ENCODE peak calls at places on chromosomes 7 and 10, in eight cellular contexts. M, B, D, V, W, N, F and P are unnamed samples.

GRCh38 chr10:129929343-129930297 is 34.5 kb downstream of the EBF3 start:
- DNase-seq in W (no peak), D (no peak), B (no peak), N (peak; percentile 77), M (no peak), V (no peak), F (no peak), P (no peak)

GRCh38 chr7:47088329-47089067 is 493.4 kb downstream of the TNS3 start:
- DNase-seq in B (peak; percentile 74), V (peak; percentile 46), F (peak; percentile 82), D (no peak), M (no peak), W (peak; percentile 65), N (peak; percentile 84), P (peak; percentile 65)

GRCh38 chr10:49518982-49519578 is 19.8 kb downstream of the ERCC6 start:
- DNase-seq in D (no peak), B (peak; percentile 91), V (no peak), F (peak; percentile 77), M (no peak), N (peak; percentile 78), W (no peak), P (peak; percentile 62)

GRCh38 chr7:158811461-158811860 is 17.8 kb downstream of the ESYT2 start:
- DNase-seq in B (peak; percentile 33), V (no peak), D (no peak), F (peak; percentile 92), W (no peak), N (no peak), M (no peak), P (no peak)

GRCh38 chr7:128954150-128954549 is 16.4 kb downstream of the IRF5 start:
- DNase-seq in B (no peak), W (no peak), D (no peak), V (no peak), F (no peak), N (no peak), M (no peak), P (no peak)

GRCh38 chr7:149440222-149440621 is 20.6 kb downstream of the ZNF777 start:
- DNase-seq in D (no peak), V (no peak), N (peak; percentile 13), M (no peak), B (no peak), F (no peak), W (no peak), P (no peak)

GRCh38 chr7:135758531-135758932 is 9.9 kb upstream of the FAM180A start:
- DNase-seq in B (no peak), N (peak; percentile 59), M (peak; percentile 79), V (no peak), D (no peak), F (peak; percentile 74), W (peak; percentile 38), P (peak; percentile 60)

GRCh38 chr10:43249962-43250624 is 16.8 kb downstream of the RASGEF1A start:
- DNase-seq in W (peak; percentile 1), N (peak; percentile 74), D (no peak), M (peak; percentile 40), B (peak; percentile 36), V (no peak), F (no peak), P (no peak)

GRCh38 chr10:1552881-1553595 is 184.3 kb downstream of the ADARB2 start:
- DNase-seq in D (no peak), N (no peak), F (no peak), V (no peak), W (no peak), M (no peak), B (no peak), P (no peak)

GRCh38 chr7:94348142-94348541 is 46.6 kb upstream of the COL1A2 start:
- DNase-seq in W (peak; percentile 33), N (no peak), M (peak; percentile 62), F (peak; percentile 81), D (no peak), B (no peak), V (no peak), P (peak; percentile 26)

GRCh38 chr7:55569797-55570196 is 2.5 kb downstream of the VOPP1 start:
- DNase-seq in B (no peak), F (no peak), D (no peak), V (peak; percentile 83), N (no peak), W (no peak), M (no peak), P (no peak)

GRCh38 chr10:125263551-125263950 is 103.2 kb upstream of the CTBP2 start:
- DNase-seq in F (no peak), D (no peak), V (no peak), M (no peak), W (no peak), N (peak; percentile 75), B (peak; percentile 94), P (no peak)

GRCh38 chr10:49613160-49613881 is 516 bp upstream of the CHAT start:
- DNase-seq in N (peak; percentile 66), V (no peak), D (no peak), W (no peak), M (no peak), B (no peak), F (no peak), P (no peak)

GRCh38 chr10:35579116-35579515 is 26.0 kb upstream of the GJD4 start:
- DNase-seq in F (no peak), V (no peak), B (no peak), W (no peak), D (no peak), M (no peak), N (no peak), P (no peak)

DNA sequence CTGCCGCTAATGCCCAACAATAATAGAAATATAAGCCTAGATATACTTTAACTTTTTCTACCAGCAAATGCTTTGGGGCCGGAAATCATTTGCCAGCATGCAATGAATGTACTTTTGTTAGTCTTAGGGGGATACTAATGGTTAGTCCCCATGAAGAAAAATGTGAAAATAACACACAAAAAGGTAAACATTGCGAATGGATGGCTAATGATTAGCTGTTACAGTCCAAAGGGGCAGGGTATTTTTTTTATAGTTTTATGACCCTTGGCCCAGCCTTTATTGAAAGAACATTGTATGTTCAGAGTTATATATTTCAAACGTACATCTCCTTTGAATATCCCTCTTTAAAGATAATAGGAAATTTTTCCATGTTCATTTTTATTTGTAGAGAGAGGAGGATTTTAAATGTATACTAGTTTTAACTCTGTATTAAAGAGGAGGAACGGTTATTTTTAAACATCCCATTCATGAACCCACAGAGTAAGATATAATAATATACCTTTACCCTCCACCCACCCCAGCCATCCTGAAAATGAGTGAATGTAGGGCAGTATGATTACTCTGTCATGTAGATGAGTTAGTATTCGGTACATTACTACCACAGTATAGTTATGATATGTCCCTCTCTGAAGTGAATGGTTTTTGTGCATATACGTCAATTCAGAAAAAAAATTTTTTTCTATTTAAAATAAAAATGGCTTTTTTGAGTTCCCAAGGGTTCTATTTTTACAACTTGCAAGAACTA is 63.6 kb downstream of the ARID5B start:
- DNase-seq in N (no peak), B (no peak), D (no peak), F (no peak), M (no peak), W (no peak), V (no peak), P (no peak)
- H3K4me3 ChIP-seq in N (no peak overlapping the region), B (no peak overlapping the region), D (peak overlapping the region; percentile 56), F (no peak overlapping the region), M (no peak overlapping the region), W (no peak overlapping the region), V (no peak overlapping the region), P (no peak overlapping the region)

GRCh38 chr7:131557521-131558385 is 1.3 kb upstream of the PODXL start:
- DNase-seq in M (no peak), B (peak; percentile 24), F (no peak), W (peak; percentile 54), N (peak; percentile 95), V (no peak), D (no peak), P (peak; percentile 64)
- H3K4me3 ChIP-seq in M (peak overlapping the region; percentile 77), B (peak overlapping the region; percentile 71), F (peak overlapping the region; percentile 46), W (peak overlapping the region; percentile 43), N (peak overlapping the region; percentile 91), V (no peak overlapping the region), D (peak overlapping the region; percentile 91), P (peak overlapping the region; percentile 67)

GRCh38 chr10:114547056-114547455 is 111.0 kb downstream of the ABLIM1 start:
- DNase-seq in D (no peak), W (no peak), N (no peak), F (no peak), V (no peak), M (no peak), B (no peak), P (peak; percentile 49)
- H3K4me3 ChIP-seq in D (no peak overlapping the region), W (no peak overlapping the region), N (no peak overlapping the region), F (no peak overlapping the region), V (no peak overlapping the region), M (no peak overlapping the region), B (no peak overlapping the region), P (no peak overlapping the region)

GRCh38 chr7:41701542-41701941 is 1.3 kb downstream of the INHBA start:
- DNase-seq in W (no peak), D (no peak), B (no peak), F (no peak), V (no peak), N (no peak), M (no peak), P (no peak)

GRCh38 chr7:41700044-41700471 is 2.8 kb downstream of the INHBA start:
- DNase-seq in N (peak; percentile 60), F (no peak), W (peak; percentile 57), B (no peak), D (no peak), V (no peak), M (no peak), P (peak; percentile 59)

GRCh38 chr7:41701068-41701467 is 1.8 kb downstream of the INHBA start:
- DNase-seq in V (no peak), W (peak; percentile 26), N (no peak), F (no peak), B (no peak), M (no peak), D (no peak), P (no peak)

GRCh38 chr7:41705109-41705871 is 2.4 kb upstream of the INHBA start:
- DNase-seq in F (peak; percentile 96), B (peak; percentile 94), V (peak; percentile 95), W (peak; percentile 86), M (peak; percentile 85), D (peak; percentile 52), N (peak; percentile 97), P (peak; percentile 94)

GRCh38 chr7:41702635-41703371 is at the start of gene INHBA:
- DNase-seq in M (peak; percentile 81), B (peak; percentile 96), D (no peak), F (peak; percentile 80), V (no peak), W (peak; percentile 22), N (no peak), P (peak; percentile 84)
- H3K4me3 ChIP-seq in M (no peak within 1 kb of the TSS), B (peak within 1 kb of the TSS; percentile 95), D (peak within 1 kb of the TSS; percentile 72), F (peak within 1 kb of the TSS; percentile 45), V (no peak within 1 kb of the TSS), W (no peak within 1 kb of the TSS), N (no peak within 1 kb of the TSS), P (peak within 1 kb of the TSS; percentile 63)